ENCODE peak calls at places on chromosome 9, in seven cellular contexts. G, E, Y, R, T, S and M are unnamed samples.

GRCh38 chr9:33785914-33786313 is 9.4 kb upstream of the PRSS3 start:
- DNase-seq in R (peak; percentile 53), S (no peak), T (no peak), G (peak; percentile 17), E (no peak), Y (peak; percentile 28), M (no peak)

GRCh38 chr9:134442486-134443168 is 116.4 kb downstream of the RXRA start:
- DNase-seq in T (no peak), S (no peak), E (no peak), G (peak; percentile 50), Y (no peak), R (peak; percentile 37), M (no peak)

GRCh38 chr9:17665450-17665849 is 86.6 kb downstream of the SH3GL2 start:
- DNase-seq in E (no peak), S (no peak), T (no peak), R (no peak), G (no peak), Y (no peak), M (no peak)

GRCh38 chr9:87357600-87357999 is 140.1 kb upstream of the DAPK1 start:
- DNase-seq in G (no peak), E (no peak), T (no peak), S (no peak), Y (no peak), R (no peak), M (no peak)

GRCh38 chr9:134592018-134592818 is 49.4 kb upstream of the COL5A1 start:
- DNase-seq in E (no peak), S (no peak), R (peak; percentile 53), T (peak; percentile 9), Y (peak; percentile 89), G (peak; percentile 83), M (no peak)

GRCh38 chr9:128593039-128593438 is 40.7 kb downstream of the SPTAN1 start:
- DNase-seq in Y (no peak), R (no peak), E (no peak), T (no peak), S (no peak), G (no peak), M (no peak)

GRCh38 chr9:134475051-134475790 is 149.0 kb downstream of the RXRA start:
- DNase-seq in Y (peak; percentile 80), E (peak; percentile 77), G (peak; percentile 91), T (peak; percentile 58), R (no peak), S (peak; percentile 89), M (no peak)

GRCh38 chr9:2116073-2116472 is 100.9 kb downstream of the SMARCA2 start:
- DNase-seq in Y (peak; percentile 11), S (no peak), R (peak; percentile 67), T (no peak), E (no peak), G (no peak), M (no peak)

GRCh38 chr9:12717907-12718306 is 24.7 kb downstream of the TYRP1 start:
- DNase-seq in R (no peak), Y (no peak), E (no peak), T (no peak), S (no peak), G (no peak), M (no peak)

GRCh38 chr9:68714416-68715180 is 9.6 kb downstream of the PIP5K1B start:
- DNase-seq in R (no peak), T (no peak), E (no peak), Y (no peak), S (no peak), G (no peak), M (no peak)

GRCh38 chr9:21473236-21473635 is 8.9 kb downstream of the IFNE start:
- DNase-seq in T (no peak), S (no peak), E (no peak), Y (no peak), G (no peak), R (peak; percentile 48), M (no peak)

GRCh38 chr9:93589688-93590087 is 13.3 kb downstream of the PHF2 start:
- DNase-seq in S (peak; percentile 71), E (no peak), R (peak; percentile 13), Y (peak; percentile 22), T (peak; percentile 77), G (peak; percentile 34), M (no peak)

GRCh38 chr9:74804018-74804385 is 83.7 kb downstream of the TRPM6 start:
- DNase-seq in S (no peak), G (no peak), R (no peak), Y (no peak), E (no peak), T (no peak), M (no peak)

GRCh38 chr9:120348951-120349429 is 231.0 kb downstream of the CDK5RAP2 start:
- DNase-seq in G (peak; percentile 73), Y (peak; percentile 49), S (no peak), T (peak; percentile 35), R (peak; percentile 76), E (no peak), M (no peak)

GRCh38 chr9:79577969-79578723 is 6.4 kb downstream of the TLE4 start:
- DNase-seq in S (no peak), Y (no peak), E (no peak), G (peak; percentile 8), T (no peak), R (no peak), M (no peak)

GRCh38 chr9:33151007-33151557 is 16.1 kb downstream of the B4GALT1 start:
- DNase-seq in T (peak; percentile 82), R (peak; percentile 45), S (no peak), E (peak; percentile 65), G (peak; percentile 98), Y (peak; percentile 95), M (no peak)

GRCh38 chr9:37964740-37965081 is 60.8 kb upstream of the SLC25A51 start:
- DNase-seq in R (no peak), E (no peak), G (no peak), Y (no peak), T (no peak), S (no peak), M (no peak)

GRCh38 chr9:76905984-76906861 is at the start of gene PRUNE2:
- DNase-seq in G (peak; percentile 87), T (peak; percentile 76), R (peak; percentile 96), S (no peak), Y (peak; percentile 72), E (peak; percentile 80), M (peak; percentile 52)

GRCh38 chr9:100473271-100474081 is 527 bp downstream of the TMEFF1 start:
- DNase-seq in Y (peak; percentile 43), T (peak; percentile 61), R (peak; percentile 74), S (peak; percentile 78), G (peak; percentile 35), E (peak; percentile 19), M (peak; percentile 26)

GRCh38 chr9:90894956-90895687 is 93.5 kb downstream of the SYK start:
- DNase-seq in E (no peak), G (no peak), R (peak; percentile 33), Y (peak; percentile 23), T (peak; percentile 37), S (no peak), M (no peak)

DNA sequence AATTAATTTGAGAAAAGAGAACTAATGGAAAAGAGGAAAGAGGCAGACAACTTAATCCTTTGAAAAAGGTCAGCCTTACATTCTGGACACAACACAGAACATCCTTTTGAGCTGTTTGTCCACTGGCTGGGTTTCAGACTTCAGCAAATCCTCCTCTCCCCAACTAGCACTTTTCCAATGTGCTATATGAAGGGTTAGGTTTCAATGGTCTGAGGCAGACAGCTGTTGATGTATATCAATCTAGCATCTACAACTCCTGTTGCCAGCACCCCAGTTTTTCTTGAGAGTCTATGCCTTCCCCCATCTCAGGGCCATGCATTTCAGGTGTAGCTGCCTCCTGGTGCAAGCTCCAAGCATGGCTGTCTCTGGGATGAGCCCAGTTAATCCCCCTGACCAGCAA is 174.2 kb downstream of the TRIM32 start:
- DNase-seq in E (no peak), S (no peak), Y (no peak), T (no peak), G (no peak), R (no peak), M (no peak)
- H3K4me3 ChIP-seq in E (no peak overlapping the region), S (no peak overlapping the region), Y (no peak overlapping the region), T (no peak overlapping the region), G (no peak overlapping the region), R (no peak overlapping the region), M (no peak overlapping the region)

GRCh38 chr9:135989722-135990467 is 28.7 kb upstream of the UBAC1 start:
- DNase-seq in R (no peak), Y (no peak), S (peak; percentile 87), E (no peak), G (no peak), T (no peak), M (peak; percentile 94)
- H3K4me3 ChIP-seq in R (no peak overlapping the region), Y (no peak overlapping the region), S (peak overlapping the region; percentile 53), E (no peak overlapping the region), G (no peak overlapping the region), T (no peak overlapping the region), M (no peak overlapping the region)

DNA sequence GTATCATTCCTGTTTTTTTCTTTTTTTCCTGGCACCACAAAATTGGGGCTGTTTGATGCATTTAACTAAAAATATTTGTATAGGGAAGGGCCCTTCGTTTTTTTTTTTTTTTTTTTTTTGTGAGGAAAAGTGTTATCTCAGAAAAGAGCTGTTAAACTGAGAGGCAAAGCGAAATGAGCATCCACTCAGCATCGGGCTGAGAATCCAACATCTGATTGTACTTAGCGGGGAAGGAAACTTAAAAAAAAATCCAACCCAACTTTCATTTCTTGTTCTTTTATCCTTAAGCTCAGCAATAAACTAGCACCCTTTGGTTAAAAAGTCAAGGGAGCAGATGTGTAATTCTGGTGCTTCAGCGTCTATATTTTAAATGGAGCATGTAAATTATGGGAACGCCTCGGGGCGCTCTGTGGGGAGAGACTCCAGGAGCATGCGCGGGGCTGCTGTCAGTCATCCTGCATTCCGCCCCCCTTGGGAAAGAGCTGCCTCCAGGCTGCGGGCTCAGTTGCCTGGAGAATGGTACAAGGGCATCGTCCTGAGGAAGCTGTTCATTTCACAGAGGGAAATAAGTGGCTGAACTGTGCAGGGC is 33.3 kb downstream of the DMRT2 start:
- DNase-seq in S (no peak), E (peak; percentile 61), Y (no peak), G (no peak), R (peak; percentile 23), T (peak; percentile 18), M (peak; percentile 77)
- H3K4me3 ChIP-seq in S (peak overlapping the region; percentile 32), E (no peak overlapping the region), Y (no peak overlapping the region), G (no peak overlapping the region), R (no peak overlapping the region), T (no peak overlapping the region), M (peak overlapping the region; percentile 45)

GRCh38 chr9:129749575-129749974 is 3.3 kb downstream of the PTGES start:
- DNase-seq in S (no peak), T (no peak), Y (no peak), G (no peak), R (no peak), E (no peak), M (no peak)

GRCh38 chr9:129745186-129745585 is 7.7 kb downstream of the PTGES start:
- DNase-seq in G (no peak), E (no peak), Y (no peak), S (no peak), R (no peak), T (no peak), M (no peak)

GRCh38 chr9:129750010-129750409 is 2.8 kb downstream of the PTGES start:
- DNase-seq in G (peak; percentile 46), S (no peak), E (no peak), Y (peak; percentile 54), R (peak; percentile 91), T (no peak), M (no peak)

GRCh38 chr9:129746092-129746760 is 6.6 kb downstream of the PTGES start:
- DNase-seq in S (no peak), T (no peak), E (no peak), Y (no peak), G (no peak), R (no peak), M (no peak)

DNA sequence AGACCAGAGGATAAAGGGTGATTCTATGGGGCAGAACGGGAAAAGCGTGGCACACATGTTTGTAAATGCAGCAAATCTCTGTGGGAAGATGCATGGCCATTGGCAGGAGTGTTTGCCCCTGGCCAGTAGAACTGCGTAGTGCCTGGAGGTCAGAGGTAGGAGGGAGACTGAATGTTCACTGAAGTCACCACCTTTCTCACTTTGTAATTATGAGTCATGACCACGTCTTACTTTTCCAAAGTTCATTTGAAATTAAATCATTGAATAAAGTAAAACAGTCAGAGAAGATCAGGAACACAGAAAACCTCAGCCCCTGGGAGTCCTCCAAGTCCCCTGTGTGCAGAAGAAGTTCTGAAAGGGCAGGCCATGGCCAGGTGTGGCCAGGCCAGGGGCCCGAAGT is 4.6 kb downstream of the PTGES start:
- DNase-seq in G (no peak), T (no peak), R (no peak), Y (no peak), S (no peak), E (no peak), M (no peak)
- H3K4me3 ChIP-seq in G (no peak overlapping the region), T (no peak overlapping the region), R (no peak overlapping the region), Y (no peak overlapping the region), S (no peak overlapping the region), E (no peak overlapping the region), M (no peak overlapping the region)